ENCODE peak calls at places on chromosomes 2 and 18, in seven cellular contexts. One of them, this sample, is unnamed.

GRCh38 chr2:144854596-144854995 is 334.7 kb upstream of the ZEB2 start:
- DNase-seq in suprapubic skin: no peak
- DNase-seq in AG20443: no peak
- DNase-seq in NCI-H1105 treated with DMSO at 0.1 percent for 48 hours: no peak
- DNase-seq in ureter: no peak
- DNase-seq in stimulated activated CD4-positive, alpha-beta T cell treated with anti-CD3 and anti-CD28 coated beads, Interleukin-4, amount 100 ng/mL, for 1 hour: no peak
- DNase-seq in natural killer cell: no peak
- DNase-seq in this sample: no peak

GRCh38 chr2:67619204-67619603 is 222.1 kb downstream of the ETAA1 start:
- DNase-seq in suprapubic skin: no peak
- DNase-seq in AG20443: no peak
- DNase-seq in NCI-H1105 treated with DMSO at 0.1 percent for 48 hours: no peak
- DNase-seq in ureter: no peak
- DNase-seq in stimulated activated CD4-positive, alpha-beta T cell treated with anti-CD3 and anti-CD28 coated beads, Interleukin-4, amount 100 ng/mL, for 1 hour: no peak
- DNase-seq in natural killer cell: no peak
- DNase-seq in this sample: no peak

GRCh38 chr18:8448091-8448490 is 161.1 kb upstream of the RAB12 start:
- DNase-seq in suprapubic skin: no peak
- DNase-seq in AG20443: no peak
- DNase-seq in NCI-H1105 treated with DMSO at 0.1 percent for 48 hours: no peak
- DNase-seq in ureter: no peak
- DNase-seq in stimulated activated CD4-positive, alpha-beta T cell treated with anti-CD3 and anti-CD28 coated beads, Interleukin-4, amount 100 ng/mL, for 1 hour: no peak
- DNase-seq in natural killer cell: no peak
- DNase-seq in this sample: no peak

GRCh38 chr2:128324008-128324896 is 5.6 kb upstream of the HS6ST1 start:
- DNase-seq in suprapubic skin: peak
- DNase-seq in AG20443: no peak
- DNase-seq in NCI-H1105 treated with DMSO at 0.1 percent for 48 hours: no peak
- DNase-seq in ureter: peak
- DNase-seq in stimulated activated CD4-positive, alpha-beta T cell treated with anti-CD3 and anti-CD28 coated beads, Interleukin-4, amount 100 ng/mL, for 1 hour: no peak
- DNase-seq in natural killer cell: peak
- DNase-seq in this sample: no peak

GRCh38 chr2:111972955-111973565 is 74.7 kb downstream of the MERTK start:
- DNase-seq in suprapubic skin: no peak
- DNase-seq in AG20443: no peak
- DNase-seq in NCI-H1105 treated with DMSO at 0.1 percent for 48 hours: no peak
- DNase-seq in ureter: no peak
- DNase-seq in stimulated activated CD4-positive, alpha-beta T cell treated with anti-CD3 and anti-CD28 coated beads, Interleukin-4, amount 100 ng/mL, for 1 hour: no peak
- DNase-seq in natural killer cell: no peak
- DNase-seq in this sample: no peak

GRCh38 chr2:120602251-120602650 is 133.4 kb upstream of the GLI2 start:
- DNase-seq in suprapubic skin: no peak
- DNase-seq in AG20443: peak
- DNase-seq in NCI-H1105 treated with DMSO at 0.1 percent for 48 hours: no peak
- DNase-seq in ureter: no peak
- DNase-seq in stimulated activated CD4-positive, alpha-beta T cell treated with anti-CD3 and anti-CD28 coated beads, Interleukin-4, amount 100 ng/mL, for 1 hour: no peak
- DNase-seq in natural killer cell: no peak
- DNase-seq in this sample: no peak

GRCh38 chr2:35929551-35929950 is 426.0 kb upstream of the CRIM1 start:
- DNase-seq in suprapubic skin: no peak
- DNase-seq in AG20443: no peak
- DNase-seq in NCI-H1105 treated with DMSO at 0.1 percent for 48 hours: no peak
- DNase-seq in ureter: no peak
- DNase-seq in stimulated activated CD4-positive, alpha-beta T cell treated with anti-CD3 and anti-CD28 coated beads, Interleukin-4, amount 100 ng/mL, for 1 hour: no peak
- DNase-seq in natural killer cell: no peak
- DNase-seq in this sample: no peak

GRCh38 chr2:237223208-237223861 is 137.6 kb downstream of the COPS8 start:
- DNase-seq in suprapubic skin: no peak
- DNase-seq in AG20443: peak
- DNase-seq in NCI-H1105 treated with DMSO at 0.1 percent for 48 hours: no peak
- DNase-seq in ureter: no peak
- DNase-seq in stimulated activated CD4-positive, alpha-beta T cell treated with anti-CD3 and anti-CD28 coated beads, Interleukin-4, amount 100 ng/mL, for 1 hour: no peak
- DNase-seq in natural killer cell: no peak
- DNase-seq in this sample: no peak

GRCh38 chr18:49494660-49495059 is 7.6 kb upstream of the C18orf32 start:
- DNase-seq in suprapubic skin: no peak
- DNase-seq in AG20443: peak
- DNase-seq in NCI-H1105 treated with DMSO at 0.1 percent for 48 hours: no peak
- DNase-seq in ureter: no peak
- DNase-seq in stimulated activated CD4-positive, alpha-beta T cell treated with anti-CD3 and anti-CD28 coated beads, Interleukin-4, amount 100 ng/mL, for 1 hour: no peak
- DNase-seq in natural killer cell: no peak
- DNase-seq in this sample: no peak

GRCh38 chr18:63002305-63002704 is 287.0 kb downstream of the PHLPP1 start:
- DNase-seq in suprapubic skin: peak
- DNase-seq in AG20443: no peak
- DNase-seq in NCI-H1105 treated with DMSO at 0.1 percent for 48 hours: no peak
- DNase-seq in ureter: no peak
- DNase-seq in stimulated activated CD4-positive, alpha-beta T cell treated with anti-CD3 and anti-CD28 coated beads, Interleukin-4, amount 100 ng/mL, for 1 hour: no peak
- DNase-seq in natural killer cell: no peak
- DNase-seq in this sample: no peak

GRCh38 chr2:153163055-153163454 is 315.5 kb downstream of the RPRM start:
- DNase-seq in suprapubic skin: no peak
- DNase-seq in AG20443: no peak
- DNase-seq in NCI-H1105 treated with DMSO at 0.1 percent for 48 hours: peak
- DNase-seq in ureter: no peak
- DNase-seq in stimulated activated CD4-positive, alpha-beta T cell treated with anti-CD3 and anti-CD28 coated beads, Interleukin-4, amount 100 ng/mL, for 1 hour: no peak
- DNase-seq in natural killer cell: no peak
- DNase-seq in this sample: no peak

GRCh38 chr2:60445684-60446184 is 107.7 kb downstream of the BCL11A start:
- DNase-seq in suprapubic skin: no peak
- DNase-seq in AG20443: no peak
- DNase-seq in NCI-H1105 treated with DMSO at 0.1 percent for 48 hours: no peak
- DNase-seq in ureter: no peak
- DNase-seq in stimulated activated CD4-positive, alpha-beta T cell treated with anti-CD3 and anti-CD28 coated beads, Interleukin-4, amount 100 ng/mL, for 1 hour: no peak
- DNase-seq in natural killer cell: no peak
- DNase-seq in this sample: no peak

GRCh38 chr2:195613922-195614321 is 43.1 kb upstream of the SLC39A10 start:
- DNase-seq in suprapubic skin: no peak
- DNase-seq in AG20443: peak
- DNase-seq in NCI-H1105 treated with DMSO at 0.1 percent for 48 hours: no peak
- DNase-seq in ureter: no peak
- DNase-seq in stimulated activated CD4-positive, alpha-beta T cell treated with anti-CD3 and anti-CD28 coated beads, Interleukin-4, amount 100 ng/mL, for 1 hour: no peak
- DNase-seq in natural killer cell: no peak
- DNase-seq in this sample: no peak

GRCh38 chr2:182824759-182825143 is 41.7 kb downstream of the FRZB start:
- DNase-seq in suprapubic skin: no peak
- DNase-seq in AG20443: no peak
- DNase-seq in NCI-H1105 treated with DMSO at 0.1 percent for 48 hours: peak
- DNase-seq in ureter: no peak
- DNase-seq in stimulated activated CD4-positive, alpha-beta T cell treated with anti-CD3 and anti-CD28 coated beads, Interleukin-4, amount 100 ng/mL, for 1 hour: no peak
- DNase-seq in natural killer cell: no peak
- DNase-seq in this sample: no peak

GRCh38 chr2:191710411-191710900 is 32.5 kb downstream of the NABP1 start:
- DNase-seq in suprapubic skin: no peak
- DNase-seq in AG20443: peak
- DNase-seq in NCI-H1105 treated with DMSO at 0.1 percent for 48 hours: no peak
- DNase-seq in ureter: no peak
- DNase-seq in stimulated activated CD4-positive, alpha-beta T cell treated with anti-CD3 and anti-CD28 coated beads, Interleukin-4, amount 100 ng/mL, for 1 hour: no peak
- DNase-seq in natural killer cell: no peak
- DNase-seq in this sample: no peak

GRCh38 chr2:207408086-207408794 is 121.5 kb upstream of the CREB1 start:
- DNase-seq in suprapubic skin: no peak
- DNase-seq in AG20443: peak
- DNase-seq in NCI-H1105 treated with DMSO at 0.1 percent for 48 hours: peak
- DNase-seq in ureter: peak
- DNase-seq in stimulated activated CD4-positive, alpha-beta T cell treated with anti-CD3 and anti-CD28 coated beads, Interleukin-4, amount 100 ng/mL, for 1 hour: no peak
- DNase-seq in natural killer cell: no peak
- DNase-seq in this sample: no peak

GRCh38 chr18:48888681-48889080 is 62.1 kb downstream of the SMAD7 start:
- DNase-seq in suprapubic skin: no peak
- DNase-seq in AG20443: no peak
- DNase-seq in NCI-H1105 treated with DMSO at 0.1 percent for 48 hours: no peak
- DNase-seq in ureter: no peak
- DNase-seq in stimulated activated CD4-positive, alpha-beta T cell treated with anti-CD3 and anti-CD28 coated beads, Interleukin-4, amount 100 ng/mL, for 1 hour: no peak
- DNase-seq in natural killer cell: no peak
- DNase-seq in this sample: no peak

GRCh38 chr2:95076705-95077520 is 44.7 kb downstream of the MRPS5 start:
- DNase-seq in suprapubic skin: peak
- DNase-seq in AG20443: peak
- DNase-seq in NCI-H1105 treated with DMSO at 0.1 percent for 48 hours: peak
- DNase-seq in ureter: peak
- DNase-seq in stimulated activated CD4-positive, alpha-beta T cell treated with anti-CD3 and anti-CD28 coated beads, Interleukin-4, amount 100 ng/mL, for 1 hour: peak
- DNase-seq in natural killer cell: peak
- DNase-seq in this sample: peak

GRCh38 chr2:121955313-121956211 is 200.1 kb downstream of the TSN start:
- DNase-seq in suprapubic skin: no peak
- DNase-seq in AG20443: no peak
- DNase-seq in NCI-H1105 treated with DMSO at 0.1 percent for 48 hours: peak
- DNase-seq in ureter: no peak
- DNase-seq in stimulated activated CD4-positive, alpha-beta T cell treated with anti-CD3 and anti-CD28 coated beads, Interleukin-4, amount 100 ng/mL, for 1 hour: no peak
- DNase-seq in natural killer cell: no peak
- DNase-seq in this sample: no peak

GRCh38 chr2:33342171-33342570 is 134.3 kb upstream of the RASGRP3 start:
- DNase-seq in suprapubic skin: no peak
- DNase-seq in AG20443: no peak
- DNase-seq in NCI-H1105 treated with DMSO at 0.1 percent for 48 hours: no peak
- DNase-seq in ureter: no peak
- DNase-seq in stimulated activated CD4-positive, alpha-beta T cell treated with anti-CD3 and anti-CD28 coated beads, Interleukin-4, amount 100 ng/mL, for 1 hour: no peak
- DNase-seq in natural killer cell: no peak
- DNase-seq in this sample: no peak

GRCh38 chr2:197191177-197191947 is 119.2 kb downstream of the ANKRD44 start:
- DNase-seq in suprapubic skin: no peak
- DNase-seq in AG20443: peak
- DNase-seq in NCI-H1105 treated with DMSO at 0.1 percent for 48 hours: peak
- DNase-seq in ureter: no peak
- DNase-seq in stimulated activated CD4-positive, alpha-beta T cell treated with anti-CD3 and anti-CD28 coated beads, Interleukin-4, amount 100 ng/mL, for 1 hour: no peak
- DNase-seq in natural killer cell: no peak
- DNase-seq in this sample: peak

GRCh38 chr2:54906711-54907110 is 143.5 kb downstream of the RTN4 start:
- DNase-seq in suprapubic skin: no peak
- DNase-seq in AG20443: no peak
- DNase-seq in NCI-H1105 treated with DMSO at 0.1 percent for 48 hours: no peak
- DNase-seq in ureter: no peak
- DNase-seq in stimulated activated CD4-positive, alpha-beta T cell treated with anti-CD3 and anti-CD28 coated beads, Interleukin-4, amount 100 ng/mL, for 1 hour: no peak
- DNase-seq in natural killer cell: no peak
- DNase-seq in this sample: no peak

GRCh38 chr2:38037325-38037724 is 38.6 kb downstream of the CYP1B1 start:
- DNase-seq in suprapubic skin: no peak
- DNase-seq in AG20443: peak
- DNase-seq in NCI-H1105 treated with DMSO at 0.1 percent for 48 hours: no peak
- DNase-seq in ureter: no peak
- DNase-seq in stimulated activated CD4-positive, alpha-beta T cell treated with anti-CD3 and anti-CD28 coated beads, Interleukin-4, amount 100 ng/mL, for 1 hour: no peak
- DNase-seq in natural killer cell: no peak
- DNase-seq in this sample: no peak

GRCh38 chr2:174788291-174788929 is 24.1 kb upstream of the CHRNA1 start:
- DNase-seq in suprapubic skin: no peak
- DNase-seq in AG20443: peak
- DNase-seq in NCI-H1105 treated with DMSO at 0.1 percent for 48 hours: no peak
- DNase-seq in ureter: no peak
- DNase-seq in stimulated activated CD4-positive, alpha-beta T cell treated with anti-CD3 and anti-CD28 coated beads, Interleukin-4, amount 100 ng/mL, for 1 hour: no peak
- DNase-seq in natural killer cell: no peak
- DNase-seq in this sample: peak

GRCh38 chr2:25250331-25251031 is 82.1 kb upstream of the POMC start:
- DNase-seq in suprapubic skin: no peak
- DNase-seq in AG20443: no peak
- DNase-seq in NCI-H1105 treated with DMSO at 0.1 percent for 48 hours: no peak
- DNase-seq in ureter: no peak
- DNase-seq in stimulated activated CD4-positive, alpha-beta T cell treated with anti-CD3 and anti-CD28 coated beads, Interleukin-4, amount 100 ng/mL, for 1 hour: peak
- DNase-seq in natural killer cell: no peak
- DNase-seq in this sample: no peak

GRCh38 chr2:207180741-207181140 is 15.0 kb upstream of the KLF7 start:
- DNase-seq in suprapubic skin: no peak
- DNase-seq in AG20443: peak
- DNase-seq in NCI-H1105 treated with DMSO at 0.1 percent for 48 hours: no peak
- DNase-seq in ureter: no peak
- DNase-seq in stimulated activated CD4-positive, alpha-beta T cell treated with anti-CD3 and anti-CD28 coated beads, Interleukin-4, amount 100 ng/mL, for 1 hour: no peak
- DNase-seq in natural killer cell: no peak
- DNase-seq in this sample: no peak

GRCh38 chr2:74991977-74992376 is 33.5 kb downstream of the POLE4 start:
- DNase-seq in suprapubic skin: no peak
- DNase-seq in AG20443: peak
- DNase-seq in NCI-H1105 treated with DMSO at 0.1 percent for 48 hours: no peak
- DNase-seq in ureter: no peak
- DNase-seq in stimulated activated CD4-positive, alpha-beta T cell treated with anti-CD3 and anti-CD28 coated beads, Interleukin-4, amount 100 ng/mL, for 1 hour: no peak
- DNase-seq in natural killer cell: no peak
- DNase-seq in this sample: no peak